ENCODE peak calls at places on chromosomes 7 and 10, in ten cellular contexts. U is smooth muscle cell of the brain vasculature; P is activated T-cell treated with anti-CD3 and anti-CD28 coated beads for 24 hours; S is activated effector memory CD4-positive, alpha-beta T cell treated with anti-CD3 and anti-CD28 coated beads, Interleukin-2, amount 50 U/mL, for 16 hours; B is brain microvascular endothelial cell; Y is stimulated activated CD8-positive, alpha-beta memory T cell treated with anti-CD3 and anti-CD28 coated beads, Interleukin-15, amount 100 ng/mL, for 24 hours; R is adrenal gland; V is HT1080; K is left ventricle myocardium inferior; N is stimulated activated CD4-positive, alpha-beta T cell treated with anti-CD3 and anti-CD28 coated beads, Interleukin-12 subunit alpha, Interleukin-12 subunit beta, amount 100 ng/mL, for 48 hours. I is an unnamed sample.

GRCh38 chr7:105015631-105015965 is 1.6 kb downstream of the KMT2E start:
- DNase-seq in U (no peak), P (no peak), S (peak), B (peak), Y (no peak), R (no peak), V (no peak), K (no peak), N (no peak), I (no peak)

GRCh38 chr10:133030791-133031190 is 56.9 kb upstream of the ADGRA1 start:
- DNase-seq in U (no peak), P (no peak), S (no peak), B (no peak), Y (no peak), R (no peak), V (no peak), K (no peak), N (no peak), I (no peak)

GRCh38 chr10:85593226-85593625 is 773.4 kb downstream of the GRID1 start:
- DNase-seq in U (no peak), P (no peak), S (no peak), B (no peak), Y (no peak), R (no peak), V (no peak), K (no peak), N (no peak), I (no peak)

GRCh38 chr10:103542764-103543616 is 49.5 kb downstream of the NEURL1 start:
- DNase-seq in U (peak), P (no peak), S (no peak), B (peak), Y (no peak), R (no peak), V (peak), K (no peak), N (no peak), I (no peak)

GRCh38 chr10:12588091-12588850 is 238.9 kb downstream of the CAMK1D start:
- DNase-seq in U (no peak), P (no peak), S (no peak), B (no peak), Y (no peak), R (no peak), V (peak), K (no peak), N (no peak), I (no peak)

GRCh38 chr10:43824934-43825333 is 176.3 kb upstream of the ZNF32 start:
- DNase-seq in U (no peak), P (no peak), S (no peak), B (peak), Y (no peak), R (peak), V (no peak), K (peak), N (no peak), I (no peak)

GRCh38 chr10:73742454-73742734 is 1.8 kb upstream of the SEC24C start:
- DNase-seq in U (no peak), P (no peak), S (no peak), B (no peak), Y (no peak), R (no peak), V (no peak), K (no peak), N (no peak), I (no peak)

GRCh38 chr10:70265032-70265689 is 18.6 kb downstream of the NPFFR1 start:
- DNase-seq in U (no peak), P (no peak), S (no peak), B (no peak), Y (no peak), R (no peak), V (peak), K (no peak), N (no peak), I (no peak)

GRCh38 chr7:96723622-96724021 is 14.0 kb upstream of the SEM1 start:
- DNase-seq in U (no peak), P (no peak), S (no peak), B (no peak), Y (no peak), R (no peak), V (no peak), K (no peak), N (no peak), I (no peak)

GRCh38 chr10:74027702-74028101 is 29.8 kb downstream of the VCL start:
- DNase-seq in U (no peak), P (no peak), S (no peak), B (no peak), Y (no peak), R (no peak), V (no peak), K (no peak), N (no peak), I (no peak)

GRCh38 chr7:133724148-133724547 is 403.0 kb upstream of the LRGUK start:
- DNase-seq in U (no peak), P (no peak), S (no peak), B (no peak), Y (no peak), R (no peak), V (no peak), K (no peak), N (no peak), I (no peak)

GRCh38 chr7:3028767-3029111 is 14.9 kb downstream of the CARD11 start:
- DNase-seq in U (no peak), P (no peak), S (no peak), B (no peak), Y (no peak), R (no peak), V (no peak), K (no peak), N (no peak), I (no peak)

GRCh38 chr7:41097501-41097900 is 605.4 kb downstream of the INHBA start:
- DNase-seq in U (no peak), P (no peak), S (no peak), B (peak), Y (no peak), R (no peak), V (peak), K (no peak), N (no peak), I (no peak)

GRCh38 chr10:18328941-18329340 is 188.7 kb downstream of the CACNB2 start:
- DNase-seq in U (no peak), P (no peak), S (no peak), B (no peak), Y (no peak), R (no peak), V (no peak), K (no peak), N (no peak), I (no peak)

GRCh38 chr7:7228472-7228871 is 46.1 kb downstream of the C1GALT1 start:
- DNase-seq in U (no peak), P (no peak), S (no peak), B (no peak), Y (no peak), R (no peak), V (no peak), K (no peak), N (no peak), I (no peak)

GRCh38 chr7:75966209-75966961 is 28.0 kb downstream of the TMEM120A start:
- DNase-seq in U (no peak), P (no peak), S (no peak), B (no peak), Y (no peak), R (peak), V (no peak), K (peak), N (no peak), I (no peak)

GRCh38 chr10:79941146-79941545 is 7.8 kb downstream of the SFTPD start:
- DNase-seq in U (no peak), P (no peak), S (no peak), B (no peak), Y (no peak), R (no peak), V (no peak), K (no peak), N (no peak), I (no peak)

GRCh38 chr7:104851268-104851667 is 162.7 kb upstream of the KMT2E start:
- DNase-seq in U (no peak), P (no peak), S (no peak), B (no peak), Y (no peak), R (no peak), V (no peak), K (no peak), N (no peak), I (no peak)

GRCh38 chr10:72016608-72017310 is 52.6 kb downstream of the CHST3 start:
- DNase-seq in U (no peak), P (no peak), S (no peak), B (no peak), Y (no peak), R (peak), V (no peak), K (peak), N (no peak), I (no peak)

GRCh38 chr10:109591631-109592030 is 331.7 kb downstream of the XPNPEP1 start:
- DNase-seq in U (no peak), P (no peak), S (no peak), B (no peak), Y (no peak), R (no peak), V (peak), K (no peak), N (no peak), I (no peak)

GRCh38 chr7:41702635-41703371 is at the start of gene INHBA:
- DNase-seq in U (no peak), P (no peak), S (no peak), B (peak), Y (no peak), R (peak), V (peak), K (no peak), N (no peak), I (no peak)

GRCh38 chr7:117600912-117601311 is 121.1 kb downstream of the CFTR start:
- DNase-seq in U (no peak), P (no peak), S (no peak), B (no peak), Y (no peak), R (no peak), V (no peak), K (no peak), N (no peak), I (no peak)

GRCh38 chr10:84221916-84222315 is 3.4 kb downstream of the LRIT2 start:
- DNase-seq in U (no peak), P (no peak), S (no peak), B (no peak), Y (no peak), R (no peak), V (no peak), K (no peak), N (no peak), I (no peak)

GRCh38 chr7:117085769-117086463 is 132.6 kb downstream of the ST7 start:
- DNase-seq in U (no peak), P (no peak), S (no peak), B (no peak), Y (no peak), R (no peak), V (peak), K (no peak), N (no peak), I (no peak)

GRCh38 chr10:97466755-97467154 is 20.8 kb downstream of the ZDHHC16 start:
- DNase-seq in U (no peak), P (no peak), S (no peak), B (no peak), Y (no peak), R (peak), V (peak), K (no peak), N (no peak), I (no peak)

GRCh38 chr7:130699686-130700085 is 13.3 kb upstream of the TSGA13 start:
- DNase-seq in U (no peak), P (no peak), S (no peak), B (no peak), Y (no peak), R (no peak), V (no peak), K (no peak), N (no peak), I (no peak)

GRCh38 chr10:119542990-119543813 is 683 bp upstream of the RGS10 start:
- DNase-seq in U (no peak), P (peak), S (peak), B (peak), Y (no peak), R (peak), V (peak), K (peak), N (peak), I (no peak)

GRCh38 chr7:1927942-1928341 is 257.9 kb downstream of the ELFN1 start:
- DNase-seq in U (no peak), P (no peak), S (no peak), B (no peak), Y (no peak), R (no peak), V (no peak), K (no peak), N (no peak), I (no peak)

GRCh38 chr7:32680259-32681173 is 185.2 kb downstream of the AVL9 start:
- DNase-seq in U (no peak), P (no peak), S (no peak), B (peak), Y (no peak), R (no peak), V (peak), K (no peak), N (no peak), I (no peak)

GRCh38 chr7:89238156-89238555 is 442.6 kb upstream of the TEX47 start:
- DNase-seq in U (no peak), P (no peak), S (no peak), B (no peak), Y (no peak), R (no peak), V (peak), K (no peak), N (no peak), I (no peak)

GRCh38 chr7:132709971-132710567 is 133.8 kb upstream of the PLXNA4 start:
- DNase-seq in U (peak), P (no peak), S (no peak), B (peak), Y (no peak), R (no peak), V (peak), K (no peak), N (peak), I (no peak)

GRCh38 chr10:119517235-119518141 is 25.0 kb downstream of the RGS10 start:
- DNase-seq in U (no peak), P (peak), S (peak), B (peak), Y (no peak), R (no peak), V (peak), K (no peak), N (peak), I (no peak)

GRCh38 chr10:7354330-7355047 is 56.3 kb downstream of the SFMBT2 start:
- DNase-seq in U (no peak), P (no peak), S (no peak), B (peak), Y (no peak), R (peak), V (peak), K (no peak), N (peak), I (no peak)

GRCh38 chr10:124353896-124354295 is 64.8 kb downstream of the OAT start:
- DNase-seq in U (no peak), P (no peak), S (peak), B (no peak), Y (no peak), R (no peak), V (no peak), K (no peak), N (no peak), I (no peak)

GRCh38 chr7:48421357-48421756 is 250.1 kb downstream of the ABCA13 start:
- DNase-seq in U (no peak), P (no peak), S (no peak), B (peak), Y (no peak), R (no peak), V (no peak), K (no peak), N (no peak), I (no peak)

GRCh38 chr10:4316166-4316810 is 509.7 kb upstream of the AKR1E2 start:
- DNase-seq in U (peak), P (no peak), S (no peak), B (peak), Y (no peak), R (no peak), V (peak), K (peak), N (no peak), I (peak)

GRCh38 chr10:112986791-112987190 is 36.7 kb downstream of the TCF7L2 start:
- DNase-seq in U (no peak), P (no peak), S (no peak), B (peak), Y (no peak), R (no peak), V (no peak), K (no peak), N (no peak), I (no peak)